ENCODE peak calls at places on chromosomes 7 and 10, in six cellular contexts. One of them, this sample, is unnamed.
A peak's percentile ranks its signal among the peaks of the same experiment; 100 is the strongest.

GRCh38 chr10:86439544-86439943 is 72.9 kb upstream of the GRID1 start:
- DNase-seq in WERI-Rb-1: no peak
- DNase-seq in HCT116: no peak
- DNase-seq in kidney epithelial cell: peak; percentile 95
- DNase-seq in osteocyte: no peak
- DNase-seq in lower lobe of right lung: peak; percentile 81
- DNase-seq in this sample: no peak

GRCh38 chr7:17123020-17123419 is 175.4 kb upstream of the AHR start:
- DNase-seq in WERI-Rb-1: no peak
- DNase-seq in HCT116: no peak
- DNase-seq in kidney epithelial cell: no peak
- DNase-seq in osteocyte: no peak
- DNase-seq in lower lobe of right lung: no peak
- DNase-seq in this sample: no peak

GRCh38 chr10:93614101-93614825 is 1.9 kb downstream of the PDE6C start:
- DNase-seq in WERI-Rb-1: peak; percentile 82
- DNase-seq in HCT116: no peak
- DNase-seq in kidney epithelial cell: no peak
- DNase-seq in osteocyte: no peak
- DNase-seq in lower lobe of right lung: no peak
- DNase-seq in this sample: no peak

GRCh38 chr7:149605696-149606095 is 108.1 kb upstream of the ZNF746 start:
- DNase-seq in WERI-Rb-1: no peak
- DNase-seq in HCT116: no peak
- DNase-seq in kidney epithelial cell: no peak
- DNase-seq in osteocyte: no peak
- DNase-seq in lower lobe of right lung: no peak
- DNase-seq in this sample: no peak

GRCh38 chr7:2525931-2526630 is 6.5 kb downstream of the LFNG start:
- DNase-seq in WERI-Rb-1: no peak
- DNase-seq in HCT116: no peak
- DNase-seq in kidney epithelial cell: no peak
- DNase-seq in osteocyte: no peak
- DNase-seq in lower lobe of right lung: no peak
- DNase-seq in this sample: no peak

GRCh38 chr7:38070718-38071117 is 107.3 kb upstream of the STARD3NL start:
- DNase-seq in WERI-Rb-1: peak; percentile 17
- DNase-seq in HCT116: peak; percentile 6
- DNase-seq in kidney epithelial cell: no peak
- DNase-seq in osteocyte: no peak
- DNase-seq in lower lobe of right lung: no peak
- DNase-seq in this sample: no peak

GRCh38 chr7:28145931-28146330 is 34.7 kb downstream of the JAZF1 start:
- DNase-seq in WERI-Rb-1: no peak
- DNase-seq in HCT116: no peak
- DNase-seq in kidney epithelial cell: no peak
- DNase-seq in osteocyte: no peak
- DNase-seq in lower lobe of right lung: no peak
- DNase-seq in this sample: no peak

GRCh38 chr10:67818323-67818722 is 19.7 kb downstream of the DNAJC12 start:
- DNase-seq in WERI-Rb-1: no peak
- DNase-seq in HCT116: no peak
- DNase-seq in kidney epithelial cell: peak; percentile 85
- DNase-seq in osteocyte: no peak
- DNase-seq in lower lobe of right lung: no peak
- DNase-seq in this sample: no peak

GRCh38 chr7:85685901-85686300 is 499.0 kb upstream of the SEMA3D start:
- DNase-seq in WERI-Rb-1: no peak
- DNase-seq in HCT116: no peak
- DNase-seq in kidney epithelial cell: no peak
- DNase-seq in osteocyte: no peak
- DNase-seq in lower lobe of right lung: no peak
- DNase-seq in this sample: no peak

GRCh38 chr10:119461380-119461779 is 81.1 kb downstream of the RGS10 start:
- DNase-seq in WERI-Rb-1: no peak
- DNase-seq in HCT116: peak; percentile 78
- DNase-seq in kidney epithelial cell: peak; percentile 56
- DNase-seq in osteocyte: no peak
- DNase-seq in lower lobe of right lung: no peak
- DNase-seq in this sample: no peak

GRCh38 chr10:132418520-132419416 is 21.8 kb downstream of the PWWP2B start:
- DNase-seq in WERI-Rb-1: peak; percentile 90
- DNase-seq in HCT116: peak; percentile 49
- DNase-seq in kidney epithelial cell: no peak
- DNase-seq in osteocyte: no peak
- DNase-seq in lower lobe of right lung: peak; percentile 88
- DNase-seq in this sample: peak; percentile 55

GRCh38 chr7:71026680-71027079 is 105.3 kb upstream of the GALNT17 start:
- DNase-seq in WERI-Rb-1: no peak
- DNase-seq in HCT116: no peak
- DNase-seq in kidney epithelial cell: no peak
- DNase-seq in osteocyte: no peak
- DNase-seq in lower lobe of right lung: no peak
- DNase-seq in this sample: no peak

GRCh38 chr7:43758029-43758860 is at the start of gene BLVRA:
- DNase-seq in WERI-Rb-1: peak; percentile 81
- DNase-seq in HCT116: no peak
- DNase-seq in kidney epithelial cell: no peak
- DNase-seq in osteocyte: peak; percentile 88
- DNase-seq in lower lobe of right lung: peak; percentile 84
- DNase-seq in this sample: peak; percentile 83

DNA sequence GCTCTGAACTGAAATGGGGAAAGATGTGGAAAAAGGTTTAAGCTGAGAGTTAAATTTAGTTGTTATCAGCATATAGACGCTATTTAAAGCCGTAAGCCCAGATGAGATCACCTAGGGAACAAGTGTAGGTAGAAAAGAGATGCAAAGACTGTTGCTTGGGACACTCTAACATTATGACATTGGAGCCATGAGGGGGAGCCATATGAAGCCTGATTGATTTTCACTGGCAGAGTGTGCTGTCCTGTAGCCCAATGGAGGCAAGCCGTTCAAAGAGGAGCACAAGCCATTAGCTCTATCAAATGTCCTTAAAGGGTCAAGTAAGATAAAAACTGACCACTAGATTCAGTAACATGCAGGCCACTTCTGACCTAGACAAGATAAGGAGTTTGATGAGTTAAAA is 223.3 kb downstream of the TWIST1 start:
- DNase-seq in WERI-Rb-1: no peak
- DNase-seq in HCT116: no peak
- DNase-seq in kidney epithelial cell: no peak
- DNase-seq in osteocyte: no peak
- DNase-seq in lower lobe of right lung: no peak
- DNase-seq in this sample: no peak
- TF ChIP-seq CTCF in WERI-Rb-1: no peak
- TF ChIP-seq CTCF in HCT116: no peak
- TF ChIP-seq CTCF in kidney epithelial cell: no peak
- TF ChIP-seq CTCF in osteocyte: no peak
- TF ChIP-seq CTCF in lower lobe of right lung: no peak
- TF ChIP-seq CTCF in this sample: no peak

GRCh38 chr7:158010956-158011698 is 576.5 kb downstream of the PTPRN2 start:
- DNase-seq in WERI-Rb-1: no peak
- DNase-seq in HCT116: no peak
- DNase-seq in kidney epithelial cell: no peak
- DNase-seq in osteocyte: no peak
- DNase-seq in lower lobe of right lung: no peak
- DNase-seq in this sample: no peak
- TF ChIP-seq CTCF in WERI-Rb-1: no peak
- TF ChIP-seq CTCF in HCT116: no peak
- TF ChIP-seq CTCF in kidney epithelial cell: no peak
- TF ChIP-seq CTCF in osteocyte: no peak
- TF ChIP-seq CTCF in lower lobe of right lung: no peak
- TF ChIP-seq CTCF in this sample: no peak

GRCh38 chr10:30270247-30270646 is 78.8 kb downstream of the MTPAP start:
- DNase-seq in WERI-Rb-1: no peak
- DNase-seq in HCT116: no peak
- DNase-seq in kidney epithelial cell: no peak
- DNase-seq in osteocyte: no peak
- DNase-seq in lower lobe of right lung: no peak
- DNase-seq in this sample: no peak
- TF ChIP-seq CTCF in WERI-Rb-1: no peak
- TF ChIP-seq CTCF in HCT116: no peak
- TF ChIP-seq CTCF in kidney epithelial cell: no peak
- TF ChIP-seq CTCF in osteocyte: peak; percentile 46
- TF ChIP-seq CTCF in lower lobe of right lung: no peak
- TF ChIP-seq CTCF in this sample: no peak

DNA sequence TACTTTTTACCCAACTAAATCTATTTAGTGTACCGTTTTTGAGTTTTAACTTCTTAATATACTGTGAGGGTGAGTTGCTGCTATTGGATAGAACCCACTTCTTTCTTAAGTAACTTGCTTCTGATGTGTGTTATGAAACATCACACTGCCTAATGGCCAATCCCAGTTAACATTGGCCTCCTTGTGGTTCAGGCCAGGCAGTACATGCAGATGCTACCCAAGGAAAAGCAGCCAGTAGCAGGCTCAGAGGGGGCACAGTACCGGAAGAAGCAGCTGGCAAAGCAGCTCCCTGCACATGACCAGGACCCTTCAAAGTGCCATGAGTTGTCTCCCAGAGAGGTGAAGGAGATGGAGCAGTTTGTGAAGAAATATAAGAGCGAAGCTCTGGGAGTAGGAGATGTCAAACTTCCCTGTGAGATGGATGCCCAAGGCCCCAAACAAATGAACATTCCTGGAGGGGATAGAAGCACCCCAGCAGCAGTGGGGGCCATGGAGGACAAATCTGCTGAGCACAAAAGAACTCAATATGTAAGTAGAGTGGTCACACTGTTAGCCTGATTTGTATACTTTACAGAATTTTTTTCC is 39.7 kb downstream of the TES start:
- DNase-seq in WERI-Rb-1: peak; percentile 21
- DNase-seq in HCT116: peak; percentile 52
- DNase-seq in kidney epithelial cell: no peak
- DNase-seq in osteocyte: no peak
- DNase-seq in lower lobe of right lung: no peak
- DNase-seq in this sample: peak; percentile 10
- TF ChIP-seq CTCF in WERI-Rb-1: peak; percentile 45
- TF ChIP-seq CTCF in HCT116: peak; percentile 68
- TF ChIP-seq CTCF in kidney epithelial cell: peak; percentile 45
- TF ChIP-seq CTCF in osteocyte: peak; percentile 60
- TF ChIP-seq CTCF in lower lobe of right lung: no peak
- TF ChIP-seq CTCF in this sample: peak; percentile 47

DNA sequence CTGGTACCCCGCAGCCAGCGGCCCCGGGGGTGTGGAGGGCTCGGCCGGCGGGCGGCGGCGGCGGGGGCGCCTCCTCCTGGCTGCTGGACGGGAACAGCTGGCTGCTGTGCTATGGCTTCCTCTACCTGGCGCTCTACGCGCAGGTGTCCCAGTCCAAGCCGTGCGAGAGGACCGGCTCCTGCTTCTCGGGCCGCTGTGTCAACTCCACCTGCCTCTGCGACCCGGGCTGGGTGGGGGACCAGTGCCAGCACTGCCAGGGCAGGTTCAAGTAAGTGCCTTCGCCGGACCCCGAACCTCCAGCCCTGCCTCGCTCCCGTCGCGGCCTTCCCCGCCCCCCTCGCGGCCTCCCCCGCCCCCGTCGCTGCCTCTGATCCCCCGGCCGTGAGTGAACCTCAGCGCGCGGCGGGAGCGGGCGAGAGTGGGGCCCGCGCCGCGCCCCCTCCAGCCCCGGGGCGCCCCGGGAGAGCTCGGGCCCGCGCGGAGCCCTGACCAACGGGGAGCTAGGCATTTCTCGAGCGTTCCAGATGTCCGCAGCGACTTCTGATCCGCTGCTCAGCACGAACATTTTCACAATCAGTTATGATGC is 704 bp downstream of the ATRNL1 start:
- DNase-seq in WERI-Rb-1: peak; percentile 46
- DNase-seq in HCT116: no peak
- DNase-seq in kidney epithelial cell: no peak
- DNase-seq in osteocyte: peak; percentile 85
- DNase-seq in lower lobe of right lung: no peak
- DNase-seq in this sample: peak; percentile 61
- TF ChIP-seq CTCF in WERI-Rb-1: peak; percentile 51
- TF ChIP-seq CTCF in HCT116: no peak
- TF ChIP-seq CTCF in kidney epithelial cell: peak; percentile 31
- TF ChIP-seq CTCF in osteocyte: peak; percentile 64
- TF ChIP-seq CTCF in lower lobe of right lung: no peak
- TF ChIP-seq CTCF in this sample: no peak

GRCh38 chr7:30505174-30505697 is 607 bp upstream of the GGCT start:
- DNase-seq in WERI-Rb-1: no peak
- DNase-seq in HCT116: no peak
- DNase-seq in kidney epithelial cell: no peak
- DNase-seq in osteocyte: no peak
- DNase-seq in lower lobe of right lung: no peak
- DNase-seq in this sample: no peak
- TF ChIP-seq CTCF in WERI-Rb-1: no peak
- TF ChIP-seq CTCF in HCT116: no peak
- TF ChIP-seq CTCF in kidney epithelial cell: no peak
- TF ChIP-seq CTCF in osteocyte: no peak
- TF ChIP-seq CTCF in lower lobe of right lung: no peak
- TF ChIP-seq CTCF in this sample: no peak

GRCh38 chr7:130394421-130395188 is 14.3 kb downstream of the CPA1 start:
- DNase-seq in WERI-Rb-1: no peak
- DNase-seq in HCT116: no peak
- DNase-seq in kidney epithelial cell: no peak
- DNase-seq in osteocyte: no peak
- DNase-seq in lower lobe of right lung: no peak
- DNase-seq in this sample: no peak
- TF ChIP-seq CTCF in WERI-Rb-1: no peak
- TF ChIP-seq CTCF in HCT116: no peak
- TF ChIP-seq CTCF in kidney epithelial cell: no peak
- TF ChIP-seq CTCF in osteocyte: no peak
- TF ChIP-seq CTCF in lower lobe of right lung: no peak
- TF ChIP-seq CTCF in this sample: no peak

GRCh38 chr10:131070856-131071255 is 240.7 kb downstream of the TCERG1L start:
- DNase-seq in WERI-Rb-1: no peak
- DNase-seq in HCT116: no peak
- DNase-seq in kidney epithelial cell: no peak
- DNase-seq in osteocyte: no peak
- DNase-seq in lower lobe of right lung: no peak
- DNase-seq in this sample: no peak
- TF ChIP-seq CTCF in WERI-Rb-1: no peak
- TF ChIP-seq CTCF in HCT116: no peak
- TF ChIP-seq CTCF in kidney epithelial cell: no peak
- TF ChIP-seq CTCF in osteocyte: no peak
- TF ChIP-seq CTCF in lower lobe of right lung: no peak
- TF ChIP-seq CTCF in this sample: no peak